ENCODE peak calls at places on chromosomes 7 and 10, in nine cellular contexts. S, U, I, B, E, P, W, Q and H are unnamed samples.
A peak's percentile ranks its signal among the peaks of the same experiment; 100 is the strongest.

GRCh38 chr7:96719164-96719563 is 9.5 kb upstream of the SEM1 start:
- DNase-seq in S (no peak), U (no peak), I (no peak), B (no peak), E (no peak), P (no peak), W (no peak), Q (no peak), H (no peak)

GRCh38 chr7:92916751-92917369 is 80.5 kb upstream of the CDK6 start:
- DNase-seq in S (peak; percentile 77), U (peak; percentile 89), I (no peak), B (peak; percentile 32), E (peak; percentile 49), P (no peak), W (no peak), Q (no peak), H (no peak)

GRCh38 chr7:67753891-67754290 is 757.3 kb downstream of the TYW1 start:
- DNase-seq in S (no peak), U (peak; percentile 14), I (no peak), B (no peak), E (no peak), P (no peak), W (no peak), Q (no peak), H (no peak)

GRCh38 chr7:150716368-150716767 is at the start of gene GIMAP1:
- DNase-seq in S (no peak), U (no peak), I (peak; percentile 71), B (no peak), E (no peak), P (peak; percentile 75), W (no peak), Q (no peak), H (no peak)

GRCh38 chr10:91635401-91636400 is 2.8 kb upstream of the PPP1R3C start:
- DNase-seq in S (no peak), U (peak; percentile 76), I (peak; percentile 54), B (peak; percentile 69), E (peak; percentile 84), P (no peak), W (peak; percentile 55), Q (peak; percentile 82), H (peak; percentile 67)

GRCh38 chr10:71419002-71419540 is 22.4 kb downstream of the CDH23 start:
- DNase-seq in S (no peak), U (no peak), I (no peak), B (no peak), E (no peak), P (no peak), W (no peak), Q (no peak), H (peak; percentile 7)

GRCh38 chr7:108630002-108630401 is 60.3 kb downstream of the DNAJB9 start:
- DNase-seq in S (no peak), U (peak; percentile 4), I (no peak), B (no peak), E (no peak), P (no peak), W (no peak), Q (no peak), H (no peak)

GRCh38 chr7:151087247-151088018 is 1.2 kb downstream of the AGAP3 start:
- DNase-seq in S (peak; percentile 59), U (peak; percentile 34), I (peak; percentile 71), B (no peak), E (peak; percentile 53), P (peak; percentile 89), W (peak; percentile 79), Q (peak; percentile 84), H (no peak)

GRCh38 chr10:43801137-43801536 is 152.5 kb upstream of the ZNF32 start:
- DNase-seq in S (no peak), U (no peak), I (no peak), B (no peak), E (no peak), P (no peak), W (no peak), Q (no peak), H (no peak)

GRCh38 chr10:91909178-91909677 is at the start of gene FGFBP3:
- DNase-seq in S (no peak), U (peak; percentile 52), I (no peak), B (peak; percentile 40), E (peak; percentile 65), P (no peak), W (peak; percentile 46), Q (no peak), H (no peak)

GRCh38 chr7:27262121-27262520 is 19.5 kb downstream of the EVX1 start:
- DNase-seq in S (no peak), U (no peak), I (no peak), B (no peak), E (no peak), P (no peak), W (no peak), Q (no peak), H (no peak)

GRCh38 chr7:134649231-134649775 is 2.6 kb downstream of the BPGM start:
- DNase-seq in S (no peak), U (no peak), I (no peak), B (no peak), E (no peak), P (no peak), W (no peak), Q (no peak), H (no peak)

GRCh38 chr7:121071662-121072061 is 83.2 kb downstream of the CPED1 start:
- DNase-seq in S (no peak), U (no peak), I (no peak), B (no peak), E (no peak), P (no peak), W (no peak), Q (no peak), H (no peak)

GRCh38 chr10:49379596-49380410 is 16.1 kb downstream of the DRGX start:
- DNase-seq in S (no peak), U (no peak), I (no peak), B (peak; percentile 16), E (peak; percentile 33), P (no peak), W (no peak), Q (no peak), H (peak; percentile 58)
- TF ChIP-seq CTCF in S (peak; percentile 5), U (no peak), I (peak; percentile 19), B (no peak), E (no peak), P (no peak), W (peak; percentile 20), Q (no peak), H (no peak)

GRCh38 chr10:62814901-62815372 is 1.2 kb downstream of the EGR2 start:
- DNase-seq in S (no peak), U (peak; percentile 11), I (no peak), B (no peak), E (no peak), P (peak; percentile 80), W (no peak), Q (no peak), H (peak; percentile 58)

GRCh38 chr10:62815373-62816111 is 624 bp downstream of the EGR2 start:
- DNase-seq in S (no peak), U (peak; percentile 31), I (no peak), B (no peak), E (peak; percentile 32), P (peak; percentile 79), W (no peak), Q (no peak), H (no peak)

GRCh38 chr10:62817120-62817762 is 1.1 kb upstream of the EGR2 start:
- DNase-seq in S (peak; percentile 69), U (peak; percentile 44), I (peak; percentile 70), B (no peak), E (peak; percentile 27), P (peak; percentile 84), W (no peak), Q (peak; percentile 75), H (peak; percentile 76)

GRCh38 chr10:62817763-62818425 is 1.7 kb upstream of the EGR2 start:
- DNase-seq in S (peak; percentile 65), U (peak; percentile 65), I (peak; percentile 74), B (peak; percentile 56), E (peak; percentile 79), P (peak; percentile 91), W (peak; percentile 77), Q (peak; percentile 81), H (peak; percentile 82)

GRCh38 chr10:62816179-62817119 is at the start of gene EGR2:
- DNase-seq in S (peak; percentile 92), U (peak; percentile 98), I (peak; percentile 94), B (peak; percentile 89), E (peak; percentile 95), P (peak; percentile 97), W (peak; percentile 94), Q (peak; percentile 97), H (peak; percentile 97)
- H3K27ac ChIP-seq in S (peak within 1 kb of the TSS; percentile 3), U (peak within 1 kb of the TSS; percentile 51), I (peak within 1 kb of the TSS; percentile 87), B (peak within 1 kb of the TSS; percentile 75), E (peak within 1 kb of the TSS; percentile 86), P (peak within 1 kb of the TSS; percentile 94), W (peak within 1 kb of the TSS; percentile 72), Q (peak within 1 kb of the TSS; percentile 95), H (peak within 1 kb of the TSS; percentile 90)

GRCh38 chr7:117946201-117946633 is 73.0 kb upstream of the CTTNBP2 start:
- DNase-seq in S (no peak), U (peak; percentile 6), I (no peak), B (no peak), E (no peak), P (no peak), W (no peak), Q (no peak), H (no peak)

GRCh38 chr7:117951285-117951684 is 78.0 kb upstream of the CTTNBP2 start:
- DNase-seq in S (no peak), U (no peak), I (no peak), B (no peak), E (no peak), P (no peak), W (no peak), Q (no peak), H (no peak)

GRCh38 chr7:117950601-117951278 is 77.5 kb upstream of the CTTNBP2 start:
- DNase-seq in S (peak; percentile 67), U (no peak), I (no peak), B (no peak), E (no peak), P (no peak), W (peak; percentile 33), Q (no peak), H (no peak)

GRCh38 chr7:117951711-117952280 is 78.6 kb upstream of the CTTNBP2 start:
- DNase-seq in S (no peak), U (no peak), I (no peak), B (no peak), E (no peak), P (no peak), W (no peak), Q (no peak), H (no peak)

GRCh38 chr7:117949232-117949631 is 76.0 kb upstream of the CTTNBP2 start:
- DNase-seq in S (no peak), U (peak; percentile 13), I (no peak), B (no peak), E (peak; percentile 35), P (no peak), W (no peak), Q (no peak), H (no peak)
- TF ChIP-seq CTCF in S (peak; percentile 49), U (no peak), I (no peak), B (no peak), E (no peak), P (no peak), W (peak; percentile 16), Q (no peak), H (no peak)

DNA sequence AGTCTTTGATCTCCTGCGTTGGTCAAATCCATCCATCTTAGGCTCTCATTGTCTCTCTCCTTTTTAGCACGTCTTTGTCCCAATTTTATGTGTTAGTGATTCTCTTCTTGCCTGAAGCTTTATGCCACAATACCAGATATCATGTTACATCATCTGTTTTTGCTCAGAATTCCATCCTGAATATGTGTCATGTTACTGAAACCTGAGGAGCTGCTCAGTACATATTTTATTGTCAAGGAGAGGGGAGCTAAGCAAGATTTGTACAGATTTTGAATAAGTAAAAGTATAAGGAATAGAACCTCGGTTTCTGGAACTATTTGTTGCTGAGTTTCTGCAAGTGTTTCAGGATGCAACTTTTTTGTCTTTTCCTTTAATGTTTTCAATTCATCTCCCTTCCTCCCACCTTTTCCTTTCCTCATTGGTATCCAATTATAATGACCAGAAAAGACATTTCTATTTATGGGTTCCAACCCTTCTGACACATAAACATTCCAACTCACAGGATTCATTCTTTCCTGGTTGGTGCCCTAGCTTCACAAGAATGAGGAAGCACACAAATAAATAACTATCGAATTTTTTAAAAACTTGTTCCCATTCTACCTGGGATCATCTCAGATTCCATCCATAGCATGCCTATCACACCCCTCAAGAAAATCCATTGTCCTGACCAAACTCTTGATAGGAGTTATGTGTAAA is 291.8 kb downstream of the CRPPA start:
- DNase-seq in S (no peak), U (peak; percentile 87), I (no peak), B (peak; percentile 34), E (peak; percentile 29), P (no peak), W (no peak), Q (no peak), H (no peak)
- H3K27ac ChIP-seq in S (peak overlapping the region; percentile 96), U (peak overlapping the region; percentile 82), I (peak overlapping the region; percentile 74), B (peak overlapping the region; percentile 41), E (no peak overlapping the region), P (no peak overlapping the region), W (no peak overlapping the region), Q (no peak overlapping the region), H (no peak overlapping the region)